ENCODE peak calls at places on chromosomes 4 and X, in seven cellular contexts. L is H1, G is H9, Q is neuronal stem cell, C is IMR-90, D is mesendoderm, X is mesenchymal stem cell. J is an unnamed sample.

GRCh38 chrX:65831268-65831667 is 163.8 kb downstream of the MSN start:
- DNase-seq in L (no peak), G (no peak), Q (no peak), C (no peak), D (no peak), X (no peak), J (no peak)

GRCh38 chr4:76485450-76485849 is 50.4 kb downstream of the SHROOM3 start:
- DNase-seq in L (peak), G (peak), Q (no peak), C (no peak), D (peak), X (peak), J (peak)

GRCh38 chr4:22721189-22721588 is 28.5 kb downstream of the GBA3 start:
- DNase-seq in L (no peak), G (no peak), Q (no peak), C (no peak), D (no peak), X (no peak), J (no peak)

GRCh38 chr4:172547724-172548123 is 620.9 kb upstream of the GALNT7 start:
- DNase-seq in L (no peak), G (no peak), Q (no peak), C (no peak), D (no peak), X (peak), J (no peak)

GRCh38 chrX:103861200-103861599 is 29.1 kb upstream of the RAB9B start:
- DNase-seq in L (no peak), G (no peak), Q (no peak), C (no peak), D (no peak), X (no peak), J (no peak)

GRCh38 chrX:71950066-71950465 is 39.4 kb downstream of the NHSL2 start:
- DNase-seq in L (no peak), G (no peak), Q (no peak), C (no peak), D (no peak), X (no peak), J (no peak)

GRCh38 chrX:290476-291166 is 9.4 kb downstream of the PLCXD1 start:
- DNase-seq in L (no peak), G (no peak), Q (no peak), C (no peak), D (no peak), X (no peak), J (no peak)

GRCh38 chr4:158169931-158170690 is 2.7 kb downstream of the GASK1B start:
- DNase-seq in L (no peak), G (no peak), Q (no peak), C (peak), D (no peak), X (peak), J (no peak)

GRCh38 chr4:184355111-184355604 is 119.2 kb downstream of the IRF2 start:
- DNase-seq in L (no peak), G (peak), Q (no peak), C (peak), D (no peak), X (peak), J (peak)

GRCh38 chrX:115560211-115560977 is 580 bp upstream of the PLS3 start:
- DNase-seq in L (no peak), G (no peak), Q (no peak), C (peak), D (peak), X (peak), J (peak)

GRCh38 chr4:2080429-2081300 is 21.5 kb downstream of the NAT8L start:
- DNase-seq in L (no peak), G (peak), Q (no peak), C (no peak), D (no peak), X (no peak), J (no peak)

GRCh38 chr4:57612279-57612678 is 502.1 kb upstream of the IGFBP7 start:
- DNase-seq in L (no peak), G (no peak), Q (no peak), C (no peak), D (peak), X (no peak), J (no peak)

GRCh38 chr4:99190336-99190735 is 28.7 kb downstream of the ADH6 start:
- DNase-seq in L (no peak), G (no peak), Q (no peak), C (no peak), D (no peak), X (no peak), J (peak)

GRCh38 chrX:129233791-129234190 is 289.5 kb downstream of the SMARCA1 start:
- DNase-seq in L (no peak), G (no peak), Q (no peak), C (no peak), D (no peak), X (no peak), J (no peak)

GRCh38 chrX:154482786-154483185 is 3.6 kb downstream of the UBL4A start:
- DNase-seq in L (no peak), G (peak), Q (no peak), C (no peak), D (no peak), X (no peak), J (no peak)

GRCh38 chr4:7045961-7046921 is 3.1 kb downstream of the TADA2B start:
- DNase-seq in L (no peak), G (no peak), Q (no peak), C (no peak), D (no peak), X (no peak), J (no peak)

GRCh38 chr4:84750260-84750955 is 167.5 kb downstream of the CDS1 start:
- DNase-seq in L (no peak), G (no peak), Q (peak), C (peak), D (peak), X (peak), J (peak)

GRCh38 chr4:11230888-11231287 is 197.8 kb downstream of the HS3ST1 start:
- DNase-seq in L (peak), G (peak), Q (no peak), C (no peak), D (peak), X (no peak), J (no peak)

GRCh38 chr4:82201303-82201702 is 172.5 kb downstream of the HNRNPD start:
- DNase-seq in L (no peak), G (no peak), Q (no peak), C (no peak), D (no peak), X (no peak), J (no peak)

GRCh38 chr4:66178901-66179300 is 508.6 kb upstream of the EPHA5 start:
- DNase-seq in L (no peak), G (no peak), Q (peak), C (no peak), D (peak), X (peak), J (no peak)

GRCh38 chr4:22474636-22475310 is 41.1 kb downstream of the ADGRA3 start:
- DNase-seq in L (no peak), G (no peak), Q (no peak), C (peak), D (peak), X (peak), J (no peak)

GRCh38 chr4:21882050-21882839 is 66.3 kb downstream of the KCNIP4 start:
- DNase-seq in L (no peak), G (no peak), Q (no peak), C (peak), D (no peak), X (peak), J (no peak)

GRCh38 chrX:70166601-70167590 is 10.4 kb upstream of the DGAT2L6 start:
- DNase-seq in L (no peak), G (no peak), Q (no peak), C (peak), D (peak), X (peak), J (peak)

GRCh38 chrX:69018416-69019072 is 146.7 kb downstream of the PJA1 start:
- DNase-seq in L (no peak), G (no peak), Q (no peak), C (no peak), D (no peak), X (no peak), J (no peak)

GRCh38 chrX:50913520-50913919 is 3.0 kb downstream of the BMP15 start:
- DNase-seq in L (no peak), G (no peak), Q (no peak), C (no peak), D (no peak), X (no peak), J (no peak)

GRCh38 chr4:88964450-88964849 is 92.5 kb downstream of the FAM13A start:
- DNase-seq in L (no peak), G (no peak), Q (no peak), C (peak), D (no peak), X (peak), J (no peak)

GRCh38 chrX:134797390-134797700 is 139.1 kb upstream of the PLAC1 start:
- DNase-seq in L (no peak), G (no peak), Q (no peak), C (no peak), D (no peak), X (no peak), J (no peak)

GRCh38 chrX:10922158-10922557 is 189.0 kb upstream of the HCCS start:
- DNase-seq in L (no peak), G (no peak), Q (no peak), C (peak), D (peak), X (peak), J (no peak)

GRCh38 chrX:153727108-153727931 is 2.7 kb downstream of the ABCD1 start:
- DNase-seq in L (no peak), G (no peak), Q (no peak), C (no peak), D (peak), X (no peak), J (peak)

GRCh38 chr4:114277690-114278089 is 298.2 kb upstream of the ARSJ start:
- DNase-seq in L (no peak), G (no peak), Q (no peak), C (peak), D (no peak), X (no peak), J (no peak)

GRCh38 chr4:80713409-80713808 is 317.1 kb upstream of the BMP3 start:
- DNase-seq in L (no peak), G (no peak), Q (no peak), C (no peak), D (no peak), X (no peak), J (no peak)

GRCh38 chr4:24260922-24261581 is 323.3 kb downstream of the DHX15 start:
- DNase-seq in L (no peak), G (no peak), Q (no peak), C (no peak), D (no peak), X (no peak), J (peak)

GRCh38 chr4:10598829-10599228 is 85.7 kb downstream of the CLNK start:
- DNase-seq in L (no peak), G (no peak), Q (no peak), C (no peak), D (no peak), X (no peak), J (no peak)

GRCh38 chrX:140141444-140142029 is 176.2 kb upstream of the CXorf66 start:
- DNase-seq in L (no peak), G (no peak), Q (peak), C (peak), D (peak), X (peak), J (peak)

GRCh38 chrX:134713618-134714107 is 55.4 kb upstream of the PLAC1 start:
- DNase-seq in L (no peak), G (no peak), Q (no peak), C (no peak), D (no peak), X (no peak), J (no peak)

GRCh38 chr4:39637572-39638357 is 900 bp downstream of the SMIM14 start:
- DNase-seq in L (no peak), G (peak), Q (peak), C (peak), D (peak), X (peak), J (peak)

GRCh38 chrX:15142084-15142715 is 127.7 kb downstream of the ASB9 start:
- DNase-seq in L (no peak), G (no peak), Q (no peak), C (no peak), D (peak), X (peak), J (no peak)

GRCh38 chrX:68358679-68359078 is 74.6 kb downstream of the OPHN1 start:
- DNase-seq in L (no peak), G (no peak), Q (no peak), C (no peak), D (no peak), X (no peak), J (no peak)

GRCh38 chrX:120452131-120452530 is 17.0 kb downstream of the LAMP2 start:
- DNase-seq in L (no peak), G (peak), Q (peak), C (peak), D (peak), X (peak), J (peak)
- H3K27ac ChIP-seq in L (no peak), G (no peak), Q (no peak), C (no peak), D (no peak), X (no peak), J (no peak)

GRCh38 chr4:77773101-77773500 is 46.1 kb downstream of the CNOT6L start:
- DNase-seq in L (no peak), G (no peak), Q (no peak), C (peak), D (no peak), X (peak), J (peak)
- H2AK5ac ChIP-seq in L (no peak), G (no peak), Q (no peak), C (no peak), D (no peak), X (no peak), J (no peak)

GRCh38 chr4:139735381-139736256 is 70.0 kb downstream of the MGST2 start:
- DNase-seq in L (no peak), G (peak), Q (peak), C (no peak), D (peak), X (peak), J (no peak)
- H3K9ac ChIP-seq in L (no peak), G (peak), Q (peak), C (peak), D (peak), X (peak), J (peak)

DNA sequence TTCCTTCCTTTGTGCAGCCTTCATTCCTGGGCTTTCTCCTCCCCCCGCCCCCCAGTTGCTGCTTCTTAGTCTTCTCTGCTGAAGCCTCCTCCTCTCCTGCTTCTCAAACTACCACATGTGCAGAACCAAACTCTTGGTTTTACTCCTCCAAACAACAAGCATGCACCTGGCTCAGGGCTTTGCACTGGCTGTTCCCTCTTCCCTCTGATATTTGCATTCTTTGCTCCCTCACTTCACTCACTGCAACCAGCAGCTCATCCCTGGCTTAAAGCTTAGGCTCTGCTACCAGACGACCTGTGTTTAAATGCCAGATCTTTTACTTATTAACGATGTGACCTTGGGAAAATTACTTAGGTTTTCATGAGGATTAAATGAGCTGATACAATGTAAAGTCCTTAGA is 51.4 kb downstream of the MED28 start:
- DNase-seq in L (no peak), G (no peak), Q (no peak), C (no peak), D (no peak), X (no peak), J (no peak)
- H3K27ac ChIP-seq in L (no peak), G (no peak), Q (no peak), C (no peak), D (no peak), X (no peak), J (no peak)

GRCh38 chr4:121112530-121112929 is 40.2 kb upstream of the NDNF start:
- DNase-seq in L (no peak), G (no peak), Q (no peak), C (no peak), D (no peak), X (no peak), J (no peak)
- H2AK5ac ChIP-seq in L (no peak), G (no peak), Q (no peak), C (no peak), D (no peak), X (no peak), J (no peak)